ENCODE peak calls at places on chromosomes 4 and X, in four cellular contexts. W is activated T-helper 1 cell treated with anti-CD3 and anti-CD28 coated beads, Interleukin-2, amount 50 U/mL, for 16 hours; K is substantia nigra; N is activated T-helper 2 cell treated with anti-CD3 and anti-CD28 coated beads, Interferon-gamma antibody, Interleukin-2, Interleukin-4, amounts not matched to agents 10 μg/mL and 5 μg/mL and 100 μg/mL, durations not matched to agents 14 hours and 24 hours and 36 hours. O is an unnamed sample.

GRCh38 chr4:89319756-89320155 is 12.2 kb upstream of the GPRIN3 start:
- DNase-seq in N (no peak), K (no peak), W (no peak), O (no peak)

GRCh38 chrX:153161952-153162351 is 17.1 kb upstream of the MAGEA1 start:
- DNase-seq in W (no peak), N (no peak), K (no peak), O (no peak)

GRCh38 chr4:103050736-103051436 is 25.7 kb downstream of the SLC9B2 start:
- DNase-seq in K (no peak), N (no peak), W (no peak), O (no peak)

GRCh38 chr4:133152801-133153526 is 3.9 kb downstream of the PCDH10 start:
- DNase-seq in W (no peak), K (peak; percentile 62), N (no peak), O (no peak)

GRCh38 chr4:89837385-89837995 is 529 bp upstream of the SNCA start:
- DNase-seq in N (peak; percentile 18), K (peak; percentile 64), W (no peak), O (peak; percentile 45)

GRCh38 chrX:139831689-139832456 is 101.0 kb downstream of the ATP11C start:
- DNase-seq in N (no peak), W (no peak), K (no peak), O (no peak)

GRCh38 chrX:131830400-131831184 is 192.5 kb upstream of the STK26 start:
- DNase-seq in K (peak; percentile 81), N (peak; percentile 62), W (no peak), O (peak; percentile 89)

GRCh38 chr4:157634057-157634456 is 413.5 kb downstream of the GRIA2 start:
- DNase-seq in N (no peak), K (no peak), W (no peak), O (no peak)

GRCh38 chr4:85681194-85681803 is 206.3 kb downstream of the ARHGAP24 start:
- DNase-seq in N (no peak), W (no peak), K (peak; percentile 32), O (no peak)

GRCh38 chrX:67648361-67648760 is 104.5 kb downstream of the AR start:
- DNase-seq in K (no peak), N (no peak), W (no peak), O (no peak)

GRCh38 chr4:105978684-105979296 is 83.5 kb downstream of the NPNT start:
- DNase-seq in N (no peak), W (no peak), K (no peak), O (no peak)

GRCh38 chrX:40366661-40367060 is 214.1 kb upstream of the ATP6AP2 start:
- DNase-seq in K (no peak), N (no peak), W (no peak), O (no peak)

GRCh38 chr4:33940281-33940680 is 2304.0 kb downstream of the ARAP2 start:
- DNase-seq in N (no peak), W (no peak), K (no peak), O (no peak)

GRCh38 chr4:118742050-118742449 is 56.9 kb downstream of the METTL14 start:
- DNase-seq in W (no peak), K (no peak), N (no peak), O (no peak)

GRCh38 chr4:2069986-2070385 is 10.9 kb downstream of the NAT8L start:
- DNase-seq in K (no peak), N (no peak), W (no peak), O (no peak)

GRCh38 chr4:139419388-139419914 is 34.5 kb upstream of the RAB33B start:
- DNase-seq in W (no peak), K (no peak), N (no peak), O (no peak)

GRCh38 chrX:153411988-153412574 is 809 bp downstream of the ZFP92 start:
- DNase-seq in W (no peak), K (no peak), N (no peak), O (no peak)

GRCh38 chr4:83316459-83317170 is 18.0 kb downstream of the HPSE start:
- DNase-seq in W (no peak), K (no peak), N (no peak), O (no peak)

GRCh38 chr4:152807294-152807829 is 27.6 kb downstream of the ARFIP1 start:
- DNase-seq in K (no peak), N (no peak), W (no peak), O (no peak)